ENCODE peak calls at places on chromosomes 11 and 22, in nine cellular contexts. R is cardiac muscle cell; Q is colonic mucosa; K is body of pancreas; M is A549; F is endodermal cell; H is CD8-positive, alpha-beta T cell; V is BE2C; X is IMR-90. Y is an unnamed sample.

GRCh38 chr11:118229274-118229847 is 4.5 kb upstream of the JAML start:
- DNase-seq in X (no peak), R (no peak), F (no peak), V (no peak), K (no peak), Q (no peak), H (no peak), M (no peak), Y (no peak)

GRCh38 chr11:119173453-119173852 is 4.9 kb downstream of the NLRX1 start:
- DNase-seq in V (no peak), M (no peak), X (no peak), F (no peak), Q (no peak), H (no peak), R (no peak), K (no peak), Y (no peak)

GRCh38 chr11:61870429-61871039 is 20.8 kb downstream of the FADS3 start:
- DNase-seq in V (no peak), R (peak; percentile 50), K (no peak), Q (no peak), H (no peak), F (no peak), X (no peak), M (no peak), Y (no peak)

GRCh38 chr11:65396769-65397745 is 10.6 kb downstream of the FRMD8 start:
- DNase-seq in F (no peak), V (no peak), M (no peak), Q (no peak), H (no peak), R (no peak), X (no peak), K (no peak), Y (no peak)

GRCh38 chr11:64718084-64718779 is 4.8 kb downstream of the NRXN2 start:
- DNase-seq in M (no peak), K (no peak), Q (no peak), F (no peak), X (no peak), V (no peak), H (no peak), R (no peak), Y (no peak)

GRCh38 chr11:24422371-24422770 is 74.5 kb upstream of the LUZP2 start:
- DNase-seq in Q (no peak), M (no peak), K (no peak), V (no peak), F (no peak), H (no peak), X (peak; percentile 36), R (no peak), Y (no peak)

GRCh38 chr11:114183041-114183511 is 113.1 kb upstream of the NNMT start:
- DNase-seq in K (peak; percentile 44), X (no peak), H (peak; percentile 54), R (no peak), Q (no peak), V (no peak), F (no peak), M (no peak), Y (peak; percentile 75)

GRCh38 chr11:134266841-134267251 is 9.3 kb upstream of the GLB1L3 start:
- DNase-seq in K (no peak), F (no peak), V (no peak), R (peak; percentile 84), Q (peak; percentile 32), H (no peak), X (peak; percentile 72), M (no peak), Y (no peak)

GRCh38 chr22:24809331-24809730 is 3.3 kb downstream of the SGSM1 start:
- DNase-seq in Q (no peak), X (no peak), V (no peak), K (peak; percentile 42), F (no peak), H (no peak), M (no peak), R (no peak), Y (no peak)
- H3K4me1 ChIP-seq in Q (no peaks in the 10 kb centered on the region), X (no peaks in the 10 kb centered on the region), V (peaks cover 41% of the 10 kb centered on the region), K (peaks cover 30% of the 10 kb centered on the region), F (no peaks in the 10 kb centered on the region), H (peaks cover 4% of the 10 kb centered on the region), M (no peaks in the 10 kb centered on the region), R (no peaks in the 10 kb centered on the region), Y (peaks cover 4% of the 10 kb centered on the region)

GRCh38 chr11:59283825-59284772 is 71.4 kb upstream of the MPEG1 start:
- DNase-seq in F (peak; percentile 71), H (peak; percentile 30), R (peak; percentile 60), M (peak; percentile 62), Q (peak; percentile 58), X (peak; percentile 57), V (peak; percentile 8), K (peak; percentile 49), Y (peak; percentile 42)
- H3K4me3 ChIP-seq in F (no peak overlapping the region), H (no peak overlapping the region), R (no peak overlapping the region), M (no peak overlapping the region), Q (no peak overlapping the region), X (no peak overlapping the region), V (no peak overlapping the region), K (no peak overlapping the region), Y (no peak overlapping the region)

GRCh38 chr11:19907008-19907579 is 194.5 kb downstream of the NAV2 start:
- DNase-seq in V (no peak), K (no peak), H (no peak), Q (no peak), M (no peak), R (no peak), X (no peak), F (no peak), Y (no peak)

GRCh38 chr11:19906126-19906525 is 193.5 kb downstream of the NAV2 start:
- DNase-seq in M (peak; percentile 7), V (no peak), Q (no peak), K (no peak), R (no peak), X (no peak), H (no peak), F (no peak), Y (no peak)

GRCh38 chr11:19905280-19905853 is 192.7 kb downstream of the NAV2 start:
- DNase-seq in K (no peak), F (no peak), H (no peak), X (peak; percentile 67), Q (no peak), M (peak; percentile 51), V (no peak), R (peak; percentile 75), Y (no peak)

GRCh38 chr11:19910931-19911330 is 198.3 kb downstream of the NAV2 start:
- DNase-seq in K (peak; percentile 54), H (no peak), M (no peak), F (no peak), V (no peak), X (no peak), Q (no peak), R (no peak), Y (no peak)

GRCh38 chr11:19907839-19908238 is 195.2 kb downstream of the NAV2 start:
- DNase-seq in K (peak; percentile 73), Q (no peak), V (no peak), H (no peak), R (no peak), X (no peak), F (no peak), M (no peak), Y (peak; percentile 68)
- H3K4me1 ChIP-seq in K (peaks cover 24% of the 10 kb centered on the region), Q (no peaks in the 10 kb centered on the region), V (no peaks in the 10 kb centered on the region), H (no peaks in the 10 kb centered on the region), R (peaks cover 7% of the 10 kb centered on the region), X (peaks cover 9% of the 10 kb centered on the region), F (no peaks in the 10 kb centered on the region), M (peaks cover 4% of the 10 kb centered on the region), Y (no peaks in the 10 kb centered on the region)

GRCh38 chr22:21568207-21569075 is 927 bp downstream of the UBE2L3 start:
- DNase-seq in X (peak; percentile 24), H (no peak), Q (peak; percentile 50), F (peak; percentile 73), M (peak; percentile 19), V (peak; percentile 37), R (peak; percentile 49), K (peak; percentile 23), Y (peak; percentile 46)

GRCh38 chr22:21567456-21568206 is at the start of gene UBE2L3:
- DNase-seq in Q (peak; percentile 89), V (peak; percentile 89), H (peak; percentile 76), M (peak; percentile 83), R (peak; percentile 83), K (peak; percentile 81), F (peak; percentile 95), X (peak; percentile 74), Y (peak; percentile 75)

GRCh38 chr22:21569459-21570161 is 2.1 kb downstream of the UBE2L3 start:
- DNase-seq in F (no peak), X (no peak), K (no peak), V (no peak), R (no peak), Q (no peak), H (no peak), M (no peak), Y (no peak)

GRCh38 chr22:21571679-21572078 is 4.2 kb downstream of the UBE2L3 start:
- DNase-seq in R (no peak), H (no peak), F (no peak), M (no peak), X (no peak), K (no peak), V (no peak), Q (no peak), Y (no peak)

GRCh38 chr22:21570398-21570797 is 2.9 kb downstream of the UBE2L3 start:
- DNase-seq in M (no peak), R (no peak), H (no peak), X (no peak), F (no peak), Q (no peak), K (no peak), V (no peak), Y (no peak)
- H3K4me3 ChIP-seq in M (no peak overlapping the region), R (no peak overlapping the region), H (no peak overlapping the region), X (no peak overlapping the region), F (peak overlapping the region; percentile 94), Q (no peak overlapping the region), K (no peak overlapping the region), V (no peak overlapping the region), Y (no peak overlapping the region)

DNA sequence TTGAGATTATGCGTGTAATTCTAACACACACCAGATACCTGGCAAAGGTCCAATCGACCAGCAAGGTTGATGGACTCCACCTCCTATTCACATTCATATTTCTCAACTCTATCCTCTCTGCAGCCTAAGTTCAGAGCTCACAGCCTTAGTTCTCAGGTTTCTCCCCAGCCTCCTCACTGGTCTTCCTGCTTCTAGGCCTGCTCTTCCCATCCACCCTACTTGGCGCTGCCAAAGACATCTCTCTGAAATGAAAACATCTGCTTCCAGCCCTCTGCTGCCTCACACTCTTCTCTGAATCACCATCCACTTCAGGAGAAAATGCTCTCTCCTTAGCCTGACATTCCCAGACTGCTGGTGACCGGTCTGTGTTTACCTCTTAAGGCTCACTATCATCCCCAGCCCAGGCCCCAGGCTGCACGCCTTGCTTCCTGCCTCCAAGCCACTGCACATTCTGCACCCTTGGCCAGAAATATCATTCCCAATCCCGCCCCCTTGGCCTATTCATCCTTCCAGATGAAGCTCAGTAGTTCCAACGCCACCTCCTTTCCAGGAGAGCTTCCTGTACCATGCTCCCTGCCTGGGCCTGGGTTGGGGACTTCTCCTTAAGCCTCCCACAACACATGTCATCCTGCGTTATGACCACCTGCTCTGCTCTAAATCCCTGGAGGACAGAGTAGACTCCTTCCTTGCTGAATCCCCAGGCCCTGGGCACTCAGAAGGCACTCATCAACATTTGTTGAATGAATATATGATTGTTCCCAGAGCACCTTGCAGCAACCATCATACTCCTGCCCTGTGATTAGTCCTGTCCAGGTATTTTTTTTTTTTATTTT is 3.5 kb downstream of the ARRB1 start:
- DNase-seq in K (no peak), F (no peak), V (no peak), X (peak; percentile 98), H (no peak), R (peak; percentile 91), Q (peak; percentile 52), M (no peak), Y (no peak)
- H3K4me1 ChIP-seq in K (peaks cover 80% of the 10 kb centered on the region), F (peaks cover 27% of the 10 kb centered on the region), V (peaks cover 59% of the 10 kb centered on the region), X (peaks cover 42% of the 10 kb centered on the region), H (peaks cover 84% of the 10 kb centered on the region), R (peaks cover 37% of the 10 kb centered on the region), Q (peaks cover 50% of the 10 kb centered on the region), M (peaks cover 62% of the 10 kb centered on the region), Y (peaks cover 68% of the 10 kb centered on the region)